ENCODE peak calls at places on chromosome 21, in eight cellular contexts. One of them, this sample, is unnamed.
A peak's percentile ranks its signal among the peaks of the same experiment; 100 is the strongest.

GRCh38 chr21:33674226-33674625 is 31.9 kb downstream of the ITSN1 start:
- DNase-seq in K562: no peak
- DNase-seq in A549: no peak
- DNase-seq in tibial nerve: no peak
- DNase-seq in esophagus muscularis mucosa: no peak
- DNase-seq in ovary: no peak
- DNase-seq in H1: no peak
- DNase-seq in SK-N-SH: no peak
- DNase-seq in this sample: no peak

GRCh38 chr21:31872072-31872451 is 758 bp upstream of the HUNK start:
- DNase-seq in H1: no peak
- DNase-seq in ovary: no peak
- DNase-seq in SK-N-SH: peak; percentile 26
- DNase-seq in K562: no peak
- DNase-seq in esophagus muscularis mucosa: no peak
- DNase-seq in tibial nerve: no peak
- DNase-seq in A549: no peak
- DNase-seq in this sample: no peak

GRCh38 chr21:25735221-25735894 is 586 bp downstream of the GABPA start:
- DNase-seq in tibial nerve: peak; percentile 81
- DNase-seq in ovary: peak; percentile 92
- DNase-seq in A549: peak; percentile 33
- DNase-seq in SK-N-SH: peak; percentile 91
- DNase-seq in esophagus muscularis mucosa: peak; percentile 97
- DNase-seq in H1: peak; percentile 66
- DNase-seq in K562: peak; percentile 91
- DNase-seq in this sample: peak; percentile 96

GRCh38 chr21:37659874-37660273 is 256.4 kb downstream of the KCNJ6 start:
- DNase-seq in K562: no peak
- DNase-seq in SK-N-SH: no peak
- DNase-seq in H1: no peak
- DNase-seq in A549: no peak
- DNase-seq in tibial nerve: no peak
- DNase-seq in ovary: no peak
- DNase-seq in esophagus muscularis mucosa: no peak
- DNase-seq in this sample: no peak

GRCh38 chr21:22679207-22679606 is 1681.0 kb downstream of the NCAM2 start:
- DNase-seq in ovary: no peak
- DNase-seq in A549: no peak
- DNase-seq in tibial nerve: no peak
- DNase-seq in K562: no peak
- DNase-seq in H1: no peak
- DNase-seq in SK-N-SH: no peak
- DNase-seq in esophagus muscularis mucosa: no peak
- DNase-seq in this sample: no peak

GRCh38 chr21:29626787-29627470 is 312.9 kb downstream of the GRIK1 start:
- DNase-seq in ovary: no peak
- DNase-seq in K562: no peak
- DNase-seq in SK-N-SH: no peak
- DNase-seq in H1: no peak
- DNase-seq in esophagus muscularis mucosa: no peak
- DNase-seq in A549: no peak
- DNase-seq in tibial nerve: no peak
- DNase-seq in this sample: no peak

GRCh38 chr21:38817371-38818335 is 11.9 kb downstream of the ETS2 start:
- DNase-seq in H1: no peak
- DNase-seq in ovary: no peak
- DNase-seq in tibial nerve: no peak
- DNase-seq in SK-N-SH: no peak
- DNase-seq in A549: no peak
- DNase-seq in K562: no peak
- DNase-seq in esophagus muscularis mucosa: no peak
- DNase-seq in this sample: no peak

GRCh38 chr21:29403922-29404538 is 105.3 kb downstream of the BACH1 start:
- DNase-seq in ovary: no peak
- DNase-seq in H1: no peak
- DNase-seq in K562: peak; percentile 28
- DNase-seq in A549: no peak
- DNase-seq in SK-N-SH: no peak
- DNase-seq in tibial nerve: no peak
- DNase-seq in esophagus muscularis mucosa: no peak
- DNase-seq in this sample: no peak

GRCh38 chr21:15520811-15521643 is 208.8 kb upstream of the USP25 start:
- DNase-seq in esophagus muscularis mucosa: no peak
- DNase-seq in K562: no peak
- DNase-seq in ovary: no peak
- DNase-seq in H1: no peak
- DNase-seq in SK-N-SH: peak; percentile 8
- DNase-seq in tibial nerve: no peak
- DNase-seq in A549: no peak
- DNase-seq in this sample: no peak

DNA sequence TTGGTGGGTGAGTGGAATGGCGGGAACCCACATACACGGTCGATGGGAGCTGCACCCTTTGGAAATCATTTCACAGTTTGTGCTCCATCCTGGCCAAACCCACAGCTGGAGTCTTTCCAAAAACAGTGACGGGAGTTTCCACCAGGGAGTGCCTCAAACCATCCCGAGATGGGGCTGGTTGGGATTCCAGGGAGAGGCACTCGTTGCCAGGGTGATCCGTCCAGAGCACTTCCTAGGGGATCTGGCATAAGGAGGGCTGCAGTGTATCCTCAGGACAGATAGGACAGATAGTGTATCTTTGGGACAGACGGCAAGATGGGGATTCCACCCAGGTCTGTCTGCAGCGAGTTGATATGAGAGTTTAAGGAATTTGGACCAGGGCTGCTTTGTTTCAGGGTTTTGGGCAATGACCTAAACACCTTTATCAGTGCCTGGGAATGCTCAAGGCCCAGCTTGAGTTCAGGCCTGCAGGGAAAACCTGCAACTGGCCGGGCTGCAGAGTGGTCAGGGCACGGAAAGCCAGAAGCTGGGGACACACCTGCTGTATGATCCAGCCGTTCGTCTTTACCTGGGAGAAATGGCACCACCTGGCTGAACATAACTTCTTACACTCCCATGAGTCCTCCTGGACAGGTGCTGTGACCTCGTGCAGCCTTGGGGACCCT is 3.4 kb upstream of the POFUT2 start:
- DNase-seq in SK-N-SH: peak; percentile 30
- DNase-seq in ovary: peak; percentile 74
- DNase-seq in H1: no peak
- DNase-seq in tibial nerve: peak; percentile 33
- DNase-seq in K562: no peak
- DNase-seq in A549: no peak
- DNase-seq in esophagus muscularis mucosa: no peak
- DNase-seq in this sample: peak; percentile 76
- H3K4me1 ChIP-seq in SK-N-SH: peaks cover 53% of the 10 kb centered on the region
- H3K4me1 ChIP-seq in ovary: peaks cover 37% of the 10 kb centered on the region
- H3K4me1 ChIP-seq in H1: peaks cover 26% of the 10 kb centered on the region
- H3K4me1 ChIP-seq in tibial nerve: peaks cover 72% of the 10 kb centered on the region
- H3K4me1 ChIP-seq in K562: peaks cover 12% of the 10 kb centered on the region
- H3K4me1 ChIP-seq in A549: peaks cover 20% of the 10 kb centered on the region
- H3K4me1 ChIP-seq in esophagus muscularis mucosa: peaks cover 53% of the 10 kb centered on the region
- H3K4me1 ChIP-seq in this sample: peaks cover 68% of the 10 kb centered on the region

GRCh38 chr21:35323947-35324346 is 274.8 kb upstream of the RUNX1 start:
- DNase-seq in H1: no peak
- DNase-seq in A549: no peak
- DNase-seq in ovary: peak; percentile 50
- DNase-seq in tibial nerve: no peak
- DNase-seq in esophagus muscularis mucosa: peak; percentile 91
- DNase-seq in K562: no peak
- DNase-seq in SK-N-SH: peak; percentile 54
- DNase-seq in this sample: peak; percentile 96
- TF ChIP-seq EP300 in H1: no peak
- TF ChIP-seq EP300 in A549: no peak
- TF ChIP-seq EP300 in ovary: no peak
- TF ChIP-seq EP300 in tibial nerve: no peak
- TF ChIP-seq EP300 in esophagus muscularis mucosa: no peak
- TF ChIP-seq EP300 in K562: no peak
- TF ChIP-seq EP300 in SK-N-SH: peak; percentile 45
- TF ChIP-seq EP300 in this sample: peak; percentile 58

GRCh38 chr21:44911384-44912157 is 9.1 kb downstream of the ITGB2 start:
- DNase-seq in SK-N-SH: peak; percentile 73
- DNase-seq in K562: peak; percentile 68
- DNase-seq in ovary: no peak
- DNase-seq in esophagus muscularis mucosa: no peak
- DNase-seq in H1: no peak
- DNase-seq in tibial nerve: peak; percentile 63
- DNase-seq in A549: no peak
- DNase-seq in this sample: peak; percentile 88
- H3K4me1 ChIP-seq in SK-N-SH: peaks cover 17% of the 10 kb centered on the region
- H3K4me1 ChIP-seq in K562: peaks cover 9% of the 10 kb centered on the region
- H3K4me1 ChIP-seq in ovary: peaks cover 5% of the 10 kb centered on the region
- H3K4me1 ChIP-seq in esophagus muscularis mucosa: peaks cover 21% of the 10 kb centered on the region
- H3K4me1 ChIP-seq in H1: no peaks in the 10 kb centered on the region
- H3K4me1 ChIP-seq in tibial nerve: peaks cover 41% of the 10 kb centered on the region
- H3K4me1 ChIP-seq in A549: peaks cover 39% of the 10 kb centered on the region
- H3K4me1 ChIP-seq in this sample: peaks cover 53% of the 10 kb centered on the region

GRCh38 chr21:41254090-41254700 is 62.4 kb upstream of the FAM3B start:
- DNase-seq in esophagus muscularis mucosa: peak; percentile 37
- DNase-seq in ovary: no peak
- DNase-seq in tibial nerve: no peak
- DNase-seq in A549: no peak
- DNase-seq in SK-N-SH: no peak
- DNase-seq in H1: no peak
- DNase-seq in K562: no peak
- DNase-seq in this sample: no peak
- TF ChIP-seq EP300 in esophagus muscularis mucosa: no peak
- TF ChIP-seq EP300 in ovary: no peak
- TF ChIP-seq EP300 in tibial nerve: no peak
- TF ChIP-seq EP300 in A549: no peak
- TF ChIP-seq EP300 in SK-N-SH: no peak
- TF ChIP-seq EP300 in H1: no peak
- TF ChIP-seq EP300 in K562: no peak
- TF ChIP-seq EP300 in this sample: no peak

GRCh38 chr21:44318489-44319285 is 18.8 kb downstream of the PFKL start:
- DNase-seq in ovary: no peak
- DNase-seq in esophagus muscularis mucosa: no peak
- DNase-seq in A549: no peak
- DNase-seq in tibial nerve: no peak
- DNase-seq in H1: no peak
- DNase-seq in SK-N-SH: no peak
- DNase-seq in K562: no peak
- DNase-seq in this sample: no peak
- H3K4me1 ChIP-seq in ovary: no peaks in the 10 kb centered on the region
- H3K4me1 ChIP-seq in esophagus muscularis mucosa: no peaks in the 10 kb centered on the region
- H3K4me1 ChIP-seq in A549: no peaks in the 10 kb centered on the region
- H3K4me1 ChIP-seq in tibial nerve: peaks cover 6% of the 10 kb centered on the region
- H3K4me1 ChIP-seq in H1: no peaks in the 10 kb centered on the region
- H3K4me1 ChIP-seq in SK-N-SH: no peaks in the 10 kb centered on the region
- H3K4me1 ChIP-seq in K562: no peaks in the 10 kb centered on the region
- H3K4me1 ChIP-seq in this sample: no peaks in the 10 kb centered on the region

DNA sequence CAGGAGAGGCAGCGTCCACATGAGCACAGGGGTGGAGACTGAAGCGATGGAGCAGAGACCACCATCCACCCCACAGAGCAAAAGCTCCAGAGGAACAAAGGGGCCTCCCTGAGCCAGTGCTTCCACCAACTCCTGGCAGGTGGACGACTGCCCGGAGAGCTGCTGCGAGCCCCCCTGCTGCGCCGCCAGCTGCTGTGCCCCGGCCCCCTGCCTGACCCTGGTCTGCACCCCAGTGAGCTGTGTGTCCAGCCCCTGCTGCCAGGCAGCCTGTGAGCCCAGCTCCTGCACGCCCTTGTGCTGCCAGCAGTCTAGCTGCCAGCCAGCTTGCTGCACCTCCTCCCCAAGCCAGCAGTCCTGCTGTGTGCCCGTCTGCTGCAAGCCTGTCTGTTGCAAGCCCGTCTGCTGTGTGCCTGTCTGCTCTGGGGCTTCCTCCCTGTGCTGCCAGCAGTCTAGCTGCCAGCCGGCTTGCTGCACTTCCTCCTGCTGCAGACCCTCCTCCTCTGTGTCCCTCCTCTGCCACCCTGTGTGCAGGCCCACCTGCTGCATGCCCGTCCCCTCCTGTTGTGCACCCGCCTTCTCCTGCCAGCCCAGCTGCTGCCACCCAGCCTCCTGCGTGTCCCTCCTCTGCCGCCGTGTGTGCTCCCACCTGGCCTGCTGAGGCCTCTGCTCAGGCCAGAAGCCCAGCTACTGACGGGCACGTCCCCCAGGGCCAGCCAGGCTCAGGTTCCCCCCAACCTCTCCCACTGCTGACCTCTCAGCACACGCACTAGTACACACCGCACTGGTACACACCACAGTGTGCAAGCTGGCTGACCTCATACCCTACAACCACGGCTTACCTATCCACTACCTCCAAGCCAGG is 5.4 kb downstream of the KRTAP10-12 start:
- DNase-seq in A549: no peak
- DNase-seq in esophagus muscularis mucosa: peak; percentile 74
- DNase-seq in K562: no peak
- DNase-seq in SK-N-SH: peak; percentile 9
- DNase-seq in ovary: no peak
- DNase-seq in tibial nerve: no peak
- DNase-seq in H1: no peak
- DNase-seq in this sample: no peak
- TF ChIP-seq EP300 in A549: no peak
- TF ChIP-seq EP300 in esophagus muscularis mucosa: no peak
- TF ChIP-seq EP300 in K562: no peak
- TF ChIP-seq EP300 in SK-N-SH: no peak
- TF ChIP-seq EP300 in ovary: no peak
- TF ChIP-seq EP300 in tibial nerve: no peak
- TF ChIP-seq EP300 in H1: no peak
- TF ChIP-seq EP300 in this sample: no peak

DNA sequence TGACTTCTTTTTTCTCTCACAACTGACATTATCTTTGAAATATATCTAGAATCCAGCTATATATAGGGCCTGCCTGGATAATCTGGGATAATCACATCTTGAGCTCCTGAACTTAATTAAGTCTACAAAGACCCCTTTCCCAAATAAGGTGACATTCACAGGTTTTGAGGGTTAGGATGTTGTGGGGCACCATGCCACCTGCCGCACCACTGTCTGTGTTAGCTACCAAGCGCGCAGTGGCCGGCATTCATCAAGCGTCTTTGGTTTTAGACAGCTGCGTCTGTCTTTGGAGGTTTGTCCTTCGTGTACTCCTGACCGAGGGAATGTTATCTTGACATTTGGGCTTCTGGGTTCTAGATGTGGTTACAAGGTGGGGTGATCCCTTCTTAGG is 7.5 kb downstream of the TRAPPC10 start:
- DNase-seq in A549: no peak
- DNase-seq in tibial nerve: no peak
- DNase-seq in esophagus muscularis mucosa: no peak
- DNase-seq in H1: no peak
- DNase-seq in SK-N-SH: no peak
- DNase-seq in K562: no peak
- DNase-seq in ovary: no peak
- DNase-seq in this sample: no peak
- H3K4me1 ChIP-seq in A549: peaks cover 7% of the 10 kb centered on the region
- H3K4me1 ChIP-seq in tibial nerve: peaks cover 67% of the 10 kb centered on the region
- H3K4me1 ChIP-seq in esophagus muscularis mucosa: peaks cover 41% of the 10 kb centered on the region
- H3K4me1 ChIP-seq in H1: no peaks in the 10 kb centered on the region
- H3K4me1 ChIP-seq in SK-N-SH: peaks cover 4% of the 10 kb centered on the region
- H3K4me1 ChIP-seq in K562: peaks cover 56% of the 10 kb centered on the region
- H3K4me1 ChIP-seq in ovary: peaks cover 2% of the 10 kb centered on the region
- H3K4me1 ChIP-seq in this sample: peaks cover 12% of the 10 kb centered on the region

This sample was measured in sigmoid colon.